ENCODE peak calls at places on chromosomes 2 and 18, in nine cellular contexts. D is dorsolateral prefrontal cortex; I is CD8-positive, alpha-beta T cell; T is HCT116; Z is upper lobe of right lung; N is brain microvascular endothelial cell; P is left ventricle myocardium inferior; H is esophagus squamous epithelium; A is endodermal cell. K is an unnamed sample.

GRCh38 chr18:6561029-6561861 is 146.5 kb upstream of the L3MBTL4 start:
- DNase-seq in H (no peak), T (no peak), Z (peak), I (no peak), P (peak), A (peak), N (peak), D (peak), K (peak)

GRCh38 chr2:134736167-134736885 is 17.5 kb upstream of the TMEM163 start:
- DNase-seq in D (no peak), Z (no peak), A (peak), T (peak), I (no peak), N (peak), P (no peak), H (no peak), K (no peak)

GRCh38 chr2:174840436-174840835 is 76.2 kb upstream of the CHRNA1 start:
- DNase-seq in H (no peak), D (no peak), N (peak), P (no peak), I (no peak), T (no peak), Z (no peak), A (no peak), K (no peak)

GRCh38 chr18:51028201-51028805 is 1.7 kb upstream of the SMAD4 start:
- DNase-seq in Z (no peak), N (no peak), P (no peak), H (no peak), A (peak), I (no peak), D (peak), T (peak), K (peak)

GRCh38 chr18:79947054-79947755 is 4.2 kb downstream of the SLC66A2 start:
- DNase-seq in A (peak), P (no peak), D (no peak), H (no peak), Z (peak), T (no peak), I (no peak), N (no peak), K (peak)

GRCh38 chr2:75100691-75101236 is 98.6 kb downstream of the TACR1 start:
- DNase-seq in N (no peak), A (no peak), P (no peak), I (no peak), Z (no peak), H (no peak), T (no peak), D (no peak), K (no peak)

GRCh38 chr2:196233033-196233807 is 61.8 kb upstream of the STK17B start:
- DNase-seq in P (no peak), A (no peak), I (no peak), Z (no peak), N (peak), T (peak), H (no peak), D (no peak), K (peak)

GRCh38 chr2:112728384-112729175 is 7.8 kb downstream of the NT5DC4 start:
- DNase-seq in H (no peak), Z (no peak), P (no peak), A (no peak), D (no peak), N (no peak), I (no peak), T (no peak), K (no peak)

GRCh38 chr2:237279012-237279768 is 134.8 kb downstream of the COL6A3 start:
- DNase-seq in D (no peak), H (no peak), Z (no peak), A (no peak), T (no peak), N (no peak), I (no peak), P (no peak), K (no peak)

GRCh38 chr18:9952633-9953416 is 39.0 kb downstream of the VAPA start:
- DNase-seq in T (no peak), D (no peak), A (no peak), I (no peak), H (no peak), N (peak), Z (no peak), P (no peak), K (no peak)

GRCh38 chr2:48144777-48145176 is 238.5 kb upstream of the FBXO11 start:
- DNase-seq in Z (no peak), H (no peak), T (no peak), A (no peak), D (no peak), P (no peak), I (no peak), N (peak), K (no peak)

GRCh38 chr18:70491734-70492348 is 203.0 kb downstream of the SOCS6 start:
- DNase-seq in A (peak), D (peak), P (no peak), H (no peak), Z (no peak), N (peak), I (peak), T (peak), K (peak)

GRCh38 chr2:14988600-14988999 is 356.1 kb downstream of the LRATD1 start:
- DNase-seq in T (no peak), Z (no peak), I (no peak), N (no peak), D (no peak), H (no peak), P (no peak), A (no peak), K (no peak)

GRCh38 chr2:148519013-148519412 is 125.5 kb upstream of the EPC2 start:
- DNase-seq in T (no peak), Z (no peak), H (no peak), D (peak), N (no peak), P (no peak), A (peak), I (no peak), K (no peak)

GRCh38 chr2:30653847-30654246 is 153.4 kb downstream of the CAPN13 start:
- DNase-seq in D (no peak), I (no peak), Z (no peak), P (peak), A (no peak), T (no peak), H (no peak), N (peak), K (no peak)

GRCh38 chr2:58146707-58147106 is 94.4 kb downstream of the FANCL start:
- DNase-seq in T (peak), I (no peak), N (peak), Z (no peak), H (no peak), A (no peak), P (no peak), D (no peak), K (no peak)

DNA sequence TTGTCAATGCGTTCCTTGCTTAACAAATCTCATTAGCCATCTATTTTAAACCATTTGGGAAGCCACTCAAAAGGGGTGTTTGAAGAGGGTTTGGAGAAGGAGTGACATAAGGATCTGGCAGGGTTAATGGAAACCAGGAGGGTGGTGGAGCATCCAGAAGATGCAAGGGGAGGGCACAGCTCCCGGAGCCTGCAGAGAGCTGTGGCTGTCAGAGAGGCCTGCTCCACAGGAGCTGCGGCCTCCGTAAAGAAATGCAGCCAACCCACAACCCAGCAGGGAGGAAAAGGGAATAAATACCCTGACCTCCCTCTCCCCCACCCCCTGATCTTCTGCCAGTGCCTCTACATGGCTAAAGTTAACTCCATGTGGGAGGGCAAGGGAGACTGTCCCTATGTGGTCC is 567.1 kb upstream of the POU3F3 start:
- DNase-seq in I (no peak), H (no peak), D (peak), A (peak), P (no peak), T (no peak), Z (no peak), N (no peak), K (no peak)
- H3K4me3 ChIP-seq in I (no peak), H (no peak), D (no peak), A (no peak), P (no peak), T (no peak), Z (no peak), N (no peak), K (no peak)

GRCh38 chr2:100248044-100248330 is 74.3 kb downstream of the LONRF2 start:
- DNase-seq in D (no peak), I (no peak), Z (no peak), T (no peak), H (no peak), N (no peak), A (no peak), P (no peak), K (no peak)

GRCh38 chr2:100247256-100248043 is 74.9 kb downstream of the LONRF2 start:
- DNase-seq in T (no peak), A (no peak), H (no peak), P (no peak), N (no peak), Z (no peak), I (no peak), D (no peak), K (no peak)

GRCh38 chr2:100244881-100245605 is 77.3 kb downstream of the LONRF2 start:
- DNase-seq in P (no peak), I (no peak), T (no peak), N (peak), A (no peak), D (no peak), Z (no peak), H (no peak), K (no peak)

GRCh38 chr2:100245681-100246080 is 76.6 kb downstream of the LONRF2 start:
- DNase-seq in Z (no peak), T (no peak), I (no peak), H (no peak), A (no peak), D (no peak), N (no peak), P (no peak), K (no peak)

DNA sequence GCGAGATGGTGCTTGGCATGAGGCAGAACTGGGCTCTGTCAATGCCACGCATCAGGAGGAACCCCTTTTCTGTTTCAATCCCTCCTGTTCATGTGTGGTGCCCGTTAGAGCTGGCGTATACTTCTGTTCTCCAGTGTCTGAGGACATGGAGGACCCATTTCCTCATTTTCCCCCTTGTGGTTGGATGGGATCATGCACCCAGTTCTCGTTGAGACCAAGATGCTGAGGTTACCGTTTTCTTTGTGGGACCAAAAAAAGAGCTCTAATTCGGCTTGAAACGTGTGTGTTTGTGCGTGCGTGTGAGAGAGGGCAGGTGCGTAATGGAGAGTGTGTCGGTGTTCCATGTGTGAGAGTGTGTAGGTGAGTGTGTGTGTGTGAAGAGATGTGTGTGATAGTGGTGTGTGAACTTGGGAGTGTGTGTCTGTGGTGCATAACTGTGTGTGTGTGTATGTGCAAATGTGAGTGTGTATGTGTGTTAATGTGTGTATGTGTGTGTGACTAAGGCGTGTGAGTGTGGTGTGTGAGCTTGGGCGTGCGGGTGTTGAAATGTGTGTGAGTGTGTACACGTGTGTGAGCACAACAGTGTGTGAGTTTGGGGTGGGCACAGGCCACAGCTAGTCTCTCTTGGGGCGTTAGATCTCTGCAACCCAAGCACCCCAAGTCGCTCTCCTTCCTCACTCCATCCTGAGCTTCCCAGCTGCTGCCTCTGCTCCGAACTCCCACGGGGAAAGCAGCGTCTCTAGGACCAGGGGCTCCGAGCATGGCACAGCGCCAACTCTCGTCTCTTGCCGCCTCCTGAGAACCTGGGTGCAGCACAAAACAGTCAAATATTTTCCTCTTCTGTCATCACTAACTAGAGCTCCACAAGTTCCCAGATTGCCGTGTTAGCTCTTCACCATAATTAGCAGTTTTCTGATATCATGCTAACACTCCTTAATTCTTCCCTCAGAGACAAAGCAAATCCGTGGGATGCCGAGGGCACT is 75.8 kb downstream of the LONRF2 start:
- DNase-seq in P (no peak), D (no peak), Z (no peak), I (no peak), H (no peak), T (peak), N (no peak), A (peak), K (no peak)
- TF ChIP-seq CTCF in P (peak), D (peak), Z (peak), I (no peak), H (peak), T (no peak), N (peak), A (peak), K (no peak)

GRCh38 chr18:35410561-35410960 is 33.4 kb upstream of the ZNF396 start:
- DNase-seq in A (no peak), H (no peak), I (no peak), T (no peak), N (no peak), D (no peak), P (no peak), Z (no peak), K (no peak)

GRCh38 chr18:35408843-35409261 is 31.7 kb upstream of the ZNF396 start:
- DNase-seq in Z (peak), I (no peak), P (no peak), A (no peak), T (no peak), H (no peak), N (no peak), D (no peak), K (peak)

GRCh38 chr18:35413163-35413511 is 36.0 kb upstream of the ZNF396 start:
- DNase-seq in H (no peak), Z (no peak), P (no peak), D (no peak), A (no peak), T (no peak), I (no peak), N (no peak), K (no peak)

GRCh38 chr18:35407871-35408481 is 30.8 kb upstream of the ZNF396 start:
- DNase-seq in Z (no peak), P (no peak), A (peak), D (peak), H (no peak), T (peak), I (peak), N (peak), K (peak)

GRCh38 chr18:35409921-35410320 is 32.8 kb upstream of the ZNF396 start:
- DNase-seq in N (no peak), P (no peak), T (no peak), H (no peak), A (no peak), D (no peak), Z (no peak), I (no peak), K (peak)
- H3K27ac ChIP-seq in N (no peak), P (no peak), T (no peak), H (peak), A (no peak), D (no peak), Z (no peak), I (no peak), K (no peak)

GRCh38 chr2:127411609-127412370 is 6.4 kb upstream of the PROC start:
- DNase-seq in Z (no peak), D (no peak), H (no peak), A (no peak), P (no peak), I (no peak), N (no peak), T (no peak), K (no peak)
- H3K4me3 ChIP-seq in Z (peak), D (no peak), H (no peak), A (no peak), P (no peak), I (no peak), N (no peak), T (no peak), K (no peak)

K was measured in colonic mucosa.